ENCODE peak calls at places on chromosomes 4 and X, in five cellular contexts. X is tibial artery, W is K562, Y is ascending aorta, A is mesenchymal stem cell. B is an unnamed sample.

GRCh38 chrX:3549442-3549875 is 164.0 kb downstream of the PRKX start:
- DNase-seq in A (peak), W (no peak), X (no peak), Y (no peak), B (no peak)

GRCh38 chr4:183154701-183155391 is 55.8 kb downstream of the WWC2 start:
- DNase-seq in Y (no peak), W (no peak), A (no peak), X (no peak), B (no peak)

GRCh38 chrX:152601848-152602616 is 35.7 kb upstream of the GABRQ start:
- DNase-seq in A (no peak), W (peak), X (no peak), Y (no peak), B (no peak)

GRCh38 chr4:17494258-17494657 is 17.6 kb downstream of the QDPR start:
- DNase-seq in W (peak), Y (no peak), A (peak), X (no peak), B (no peak)

GRCh38 chrX:153969125-153969903 is 2.3 kb downstream of the HCFC1 start:
- DNase-seq in Y (no peak), X (no peak), W (no peak), A (no peak), B (no peak)

GRCh38 chr4:18608910-18609525 is 587.5 kb upstream of the LCORL start:
- DNase-seq in Y (no peak), X (no peak), W (no peak), A (no peak), B (no peak)

GRCh38 chrX:53223068-53223693 is 1.8 kb downstream of the KDM5C start:
- DNase-seq in Y (no peak), X (no peak), W (peak), A (no peak), B (no peak)

GRCh38 chr4:13182136-13182535 is 302.0 kb downstream of the RAB28 start:
- DNase-seq in X (no peak), Y (no peak), W (no peak), A (peak), B (no peak)

GRCh38 chrX:78131117-78131516 is 8.3 kb downstream of the TAF9B start:
- DNase-seq in A (no peak), W (no peak), X (no peak), Y (no peak), B (no peak)

GRCh38 chrX:71482228-71482958 is 50.5 kb upstream of the OGT start:
- DNase-seq in Y (no peak), X (no peak), A (no peak), W (no peak), B (no peak)

GRCh38 chr4:65917486-65917885 is 247.2 kb upstream of the EPHA5 start:
- DNase-seq in X (no peak), W (no peak), A (peak), Y (no peak), B (no peak)

GRCh38 chr4:133146574-133147198 is 2.4 kb upstream of the PCDH10 start:
- DNase-seq in Y (peak), A (peak), X (peak), W (peak), B (no peak)

GRCh38 chr4:121408-122084 is 2.8 kb upstream of the ZNF718 start:
- DNase-seq in Y (no peak), A (no peak), W (no peak), X (no peak), B (peak)

GRCh38 chrX:9311411-9312160 is 153.3 kb upstream of the TBL1X start:
- DNase-seq in X (no peak), W (no peak), Y (no peak), A (peak), B (no peak)

GRCh38 chr4:6607368-6608050 is 32.5 kb downstream of the MAN2B2 start:
- DNase-seq in Y (no peak), X (no peak), W (no peak), A (no peak), B (no peak)

GRCh38 chr4:101155368-101155767 is 192.0 kb downstream of the PPP3CA start:
- DNase-seq in X (no peak), A (peak), Y (no peak), W (no peak), B (no peak)

GRCh38 chr4:182022899-182023298 is 220.3 kb upstream of the TENM3 start:
- DNase-seq in A (no peak), W (no peak), Y (no peak), X (no peak), B (no peak)

GRCh38 chrX:85108165-85108564 is 104.5 kb downstream of the APOOL start:
- DNase-seq in Y (no peak), X (no peak), W (no peak), A (no peak), B (no peak)

GRCh38 chr4:31081375-31081774 is 361.2 kb downstream of the PCDH7 start:
- DNase-seq in Y (no peak), A (peak), X (no peak), W (no peak), B (no peak)

GRCh38 chrX:68234171-68234910 is 199.0 kb downstream of the OPHN1 start:
- DNase-seq in A (no peak), W (no peak), X (no peak), Y (no peak), B (no peak)

GRCh38 chrX:46039526-46039925 is 505.7 kb downstream of the ZNF674 start:
- DNase-seq in A (no peak), X (no peak), W (no peak), Y (no peak), B (no peak)

GRCh38 chr4:103091601-103092223 is 7.9 kb downstream of the BDH2 start:
- DNase-seq in X (no peak), Y (no peak), W (peak), A (peak), B (peak)

GRCh38 chr4:158193171-158193749 is 17.0 kb upstream of the TMEM144 start:
- DNase-seq in Y (no peak), W (peak), A (peak), X (no peak), B (no peak)

GRCh38 chr4:150464523-150464922 is 117.4 kb upstream of the MAB21L2 start:
- DNase-seq in A (no peak), Y (no peak), W (peak), X (no peak), B (no peak)

GRCh38 chrX:108584617-108585211 is 145.1 kb downstream of the COL4A5 start:
- DNase-seq in W (peak), A (peak), X (no peak), Y (no peak), B (no peak)

GRCh38 chrX:149504226-149504914 is 736 bp downstream of the IDS start:
- DNase-seq in W (peak), A (peak), X (no peak), Y (no peak), B (peak)

GRCh38 chrX:133254666-133255065 is 36.5 kb upstream of the TFDP3 start:
- DNase-seq in A (peak), W (no peak), X (no peak), Y (no peak), B (no peak)

GRCh38 chrX:24231169-24231568 is 81.6 kb downstream of the ZFX start:
- DNase-seq in W (peak), Y (no peak), X (no peak), A (peak), B (no peak)

GRCh38 chr4:140004580-140005314 is 149.2 kb downstream of the MAML3 start:
- DNase-seq in X (peak), Y (peak), W (no peak), A (peak), B (no peak)

GRCh38 chr4:82780398-82781231 is 18.0 kb downstream of the SCD5 start:
- DNase-seq in W (peak), X (peak), A (peak), Y (no peak), B (no peak)

GRCh38 chr4:87875187-87875586 is 42.4 kb downstream of the MEPE start:
- DNase-seq in A (no peak), Y (no peak), X (no peak), W (no peak), B (no peak)

GRCh38 chr4:142160509-142160908 is 524.1 kb downstream of the IL15 start:
- DNase-seq in W (no peak), Y (no peak), X (no peak), A (peak), B (no peak)

GRCh38 chrX:32867781-32868523 is 343.4 kb downstream of the DMD start:
- DNase-seq in Y (no peak), W (no peak), A (no peak), X (no peak), B (no peak)

GRCh38 chrX:132750312-132751042 is 208.0 kb downstream of the HS6ST2 start:
- DNase-seq in A (peak), W (no peak), Y (no peak), X (no peak), B (no peak)

GRCh38 chrX:925094-925493 is 287.4 kb downstream of the CRLF2 start:
- DNase-seq in Y (no peak), X (no peak), A (no peak), W (no peak), B (no peak)

GRCh38 chr4:159455675-159456235 is 352.9 kb downstream of the RAPGEF2 start:
- DNase-seq in Y (no peak), W (peak), A (peak), X (no peak), B (no peak)

DNA sequence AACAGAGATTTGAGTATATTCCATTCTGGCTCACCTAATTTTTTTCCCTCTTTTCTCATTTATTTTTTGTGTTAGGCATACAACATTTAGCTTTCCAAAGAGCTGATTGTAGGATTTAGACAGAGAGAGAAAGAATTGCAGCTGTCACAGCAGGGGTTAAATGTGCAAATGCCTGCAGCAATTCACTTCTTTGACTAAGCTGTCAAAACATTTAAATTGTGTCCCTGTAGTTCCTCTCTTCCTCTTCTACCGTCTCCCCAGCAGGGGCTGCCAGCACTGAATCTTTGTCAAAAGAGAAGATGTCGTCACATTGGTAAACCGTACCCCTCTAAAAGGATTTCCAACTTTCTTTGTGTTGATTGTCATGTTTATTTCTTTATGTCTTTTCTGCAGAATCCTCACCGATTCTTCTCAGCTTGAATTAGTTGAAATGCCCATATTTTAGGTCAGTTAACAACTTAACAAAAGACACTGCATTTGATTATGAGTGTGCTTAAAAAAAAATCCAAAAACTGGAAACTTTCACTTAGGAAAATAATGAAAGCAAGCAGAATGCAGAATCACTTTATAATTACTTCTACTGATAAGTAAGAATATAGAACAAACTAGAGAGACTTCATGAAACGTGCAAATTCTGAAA is 111.1 kb upstream of the PTPN13 start:
- DNase-seq in Y (no peak), X (no peak), A (peak), W (no peak), B (no peak)
- H3K4me3 ChIP-seq in Y (no peak), X (no peak), A (peak), W (no peak), B (no peak)

GRCh38 chr4:107894138-107894603 is 37.2 kb upstream of the CYP2U1 start:
- DNase-seq in A (no peak), X (no peak), W (no peak), Y (no peak), B (no peak)
- H3K27ac ChIP-seq in A (no peak), X (no peak), W (no peak), Y (no peak), B (no peak)

GRCh38 chr4:37884855-37885487 is 5.9 kb upstream of the TBC1D1 start:
- DNase-seq in A (no peak), X (no peak), Y (no peak), W (no peak), B (no peak)

GRCh38 chr4:37882665-37883296 is 8.1 kb upstream of the TBC1D1 start:
- DNase-seq in A (no peak), X (peak), W (peak), Y (no peak), B (no peak)

GRCh38 chr4:37889849-37890500 is 909 bp upstream of the TBC1D1 start:
- DNase-seq in X (peak), A (peak), W (no peak), Y (peak), B (no peak)

GRCh38 chr4:37890501-37891220 is at the start of gene TBC1D1:
- DNase-seq in X (peak), W (no peak), Y (peak), A (peak), B (peak)

GRCh38 chr4:37885496-37885895 is 5.4 kb upstream of the TBC1D1 start:
- DNase-seq in A (no peak), W (no peak), X (peak), Y (peak), B (no peak)
- H3K4me3 ChIP-seq in A (no peak), W (no peak), X (peak), Y (no peak), B (no peak)

GRCh38 chr4:126136922-126137781 is 822.4 kb downstream of the FAT4 start:
- DNase-seq in A (no peak), W (no peak), X (no peak), Y (no peak), B (no peak)
- H3K27ac ChIP-seq in A (no peak), W (no peak), X (no peak), Y (no peak), B (no peak)

GRCh38 chr4:155672342-155672741 is 5.7 kb downstream of the GUCY1A1 start:
- DNase-seq in Y (no peak), X (no peak), W (no peak), A (no peak), B (no peak)
- H3K4me3 ChIP-seq in Y (no peak), X (no peak), W (no peak), A (no peak), B (no peak)

DNA sequence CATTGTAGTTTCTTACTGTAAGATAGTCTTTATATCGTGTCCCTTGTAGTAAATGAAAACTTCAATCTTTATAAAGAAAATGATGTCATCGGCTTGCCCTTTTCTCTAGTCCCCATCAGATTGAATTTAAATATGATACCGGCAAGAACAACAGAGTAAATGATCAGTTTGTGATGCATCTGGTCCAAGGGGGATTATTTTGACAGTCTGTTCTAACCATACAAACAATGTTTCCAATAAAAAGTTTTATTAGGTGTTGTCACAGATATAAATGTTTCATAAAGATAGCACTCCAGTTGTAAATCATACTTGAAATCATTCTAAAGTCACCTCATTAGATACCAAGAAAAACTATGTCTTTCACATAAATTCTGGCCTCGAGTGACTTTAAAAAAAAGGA is 72.3 kb downstream of the SLC9A6 start:
- DNase-seq in W (no peak), Y (no peak), X (no peak), A (no peak), B (no peak)
- H3K27ac ChIP-seq in W (no peak), Y (peak), X (peak), A (no peak), B (no peak)

GRCh38 chr4:151860561-151861093 is 99.8 kb upstream of the GATB start:
- DNase-seq in Y (no peak), A (no peak), X (no peak), W (no peak), B (no peak)

GRCh38 chr4:151855747-151856146 is 94.9 kb upstream of the GATB start:
- DNase-seq in A (no peak), X (no peak), Y (no peak), W (no peak), B (no peak)

GRCh38 chr4:151854731-151855130 is 93.9 kb upstream of the GATB start:
- DNase-seq in A (peak), Y (no peak), W (no peak), X (no peak), B (no peak)

GRCh38 chr4:151859646-151860045 is 98.8 kb upstream of the GATB start:
- DNase-seq in Y (no peak), A (no peak), X (no peak), W (no peak), B (no peak)

GRCh38 chr4:151857368-151857767 is 96.6 kb upstream of the GATB start:
- DNase-seq in A (no peak), W (no peak), Y (no peak), X (no peak), B (no peak)
- H3K4me3 ChIP-seq in A (no peak), W (no peak), Y (no peak), X (no peak), B (no peak)

B was measured in CD8-positive, alpha-beta T cell.